ENCODE peak calls at places on chromosome 21, in seven cellular contexts. J is hippocampal formation, R is ovary, M is heart right ventricle, O is amygdala, D is left ventricle myocardium superior, N is thyroid gland. P is an unnamed sample.

GRCh38 chr21:28489197-28489596 is 503.5 kb downstream of the LTN1 start:
- DNase-seq in J (no peak), O (no peak), M (no peak), D (no peak), N (no peak), R (no peak), P (no peak)

GRCh38 chr21:20997308-20997632 is 939 bp upstream of the NCAM2 start:
- DNase-seq in M (peak; percentile 21), R (no peak), J (no peak), D (peak; percentile 31), O (no peak), N (peak; percentile 6), P (peak; percentile 63)

GRCh38 chr21:42061195-42061865 is 9.8 kb upstream of the UMODL1 start:
- DNase-seq in M (peak; percentile 39), J (no peak), N (no peak), R (no peak), D (peak; percentile 55), O (no peak), P (peak; percentile 58)

GRCh38 chr21:42171091-42172053 is 47.6 kb upstream of the ABCG1 start:
- DNase-seq in O (peak; percentile 80), J (peak; percentile 86), M (peak; percentile 47), N (peak; percentile 29), R (no peak), D (peak; percentile 56), P (peak; percentile 83)

GRCh38 chr21:42617476-42617875 is 35.9 kb upstream of the PDE9A start:
- DNase-seq in M (no peak), O (no peak), N (no peak), J (no peak), D (no peak), R (no peak), P (no peak)

GRCh38 chr21:44709426-44710293 is 1.7 kb downstream of the TSPEAR start:
- DNase-seq in D (peak; percentile 68), R (no peak), N (peak; percentile 26), O (no peak), J (no peak), M (no peak), P (peak; percentile 76)

GRCh38 chr21:35178098-35178497 is 129.0 kb upstream of the RUNX1 start:
- DNase-seq in R (no peak), O (no peak), J (no peak), N (no peak), D (no peak), M (no peak), P (no peak)

GRCh38 chr21:46056450-46056903 is 41.4 kb upstream of the COL6A2 start:
- DNase-seq in J (no peak), O (no peak), R (peak; percentile 94), N (no peak), D (peak; percentile 93), M (peak; percentile 83), P (peak; percentile 95)

GRCh38 chr21:43287111-43287973 is 118.5 kb downstream of the CRYAA start:
- DNase-seq in J (no peak), N (no peak), R (no peak), O (no peak), M (no peak), D (no peak), P (peak; percentile 52)

GRCh38 chr21:38766987-38767722 is 38.6 kb upstream of the ETS2 start:
- DNase-seq in M (no peak), R (no peak), O (no peak), J (peak; percentile 18), D (no peak), N (no peak), P (no peak)

GRCh38 chr21:46161180-46161799 is 5.9 kb upstream of the FTCD start:
- DNase-seq in J (no peak), M (no peak), O (no peak), N (no peak), D (peak; percentile 23), R (peak; percentile 27), P (peak; percentile 74)

GRCh38 chr21:38995071-38995669 is 188.1 kb downstream of the PSMG1 start:
- DNase-seq in O (no peak), D (no peak), R (no peak), J (no peak), N (no peak), M (no peak), P (peak; percentile 32)

GRCh38 chr21:45698493-45698947 is 55.0 kb downstream of the PCBP3 start:
- DNase-seq in J (no peak), D (peak; percentile 65), N (peak; percentile 3), M (peak; percentile 33), R (no peak), O (no peak), P (peak; percentile 70)

GRCh38 chr21:43693981-43694380 is 24.9 kb upstream of the PDXK start:
- DNase-seq in R (no peak), N (no peak), M (no peak), O (no peak), J (no peak), D (no peak), P (peak; percentile 42)

GRCh38 chr21:31999810-32000468 is 127.1 kb downstream of the HUNK start:
- DNase-seq in N (no peak), J (no peak), M (no peak), R (no peak), O (no peak), D (no peak), P (no peak)

GRCh38 chr21:43611598-43612369 is 47.5 kb downstream of the HSF2BP start:
- DNase-seq in N (peak; percentile 69), R (peak; percentile 74), M (peak; percentile 67), D (peak; percentile 78), O (no peak), J (peak; percentile 0), P (peak; percentile 83)

GRCh38 chr21:16707274-16707673 is 805.6 kb upstream of the CXADR start:
- DNase-seq in J (no peak), D (no peak), M (no peak), R (no peak), O (no peak), N (no peak), P (no peak)

GRCh38 chr21:38267991-38268858 is 11.4 kb downstream of the KCNJ15 start:
- DNase-seq in O (no peak), N (no peak), J (no peak), R (no peak), D (no peak), M (no peak), P (no peak)

GRCh38 chr21:39159342-39160063 is 23.7 kb downstream of the PSMG1 start:
- DNase-seq in M (no peak), R (no peak), J (no peak), N (no peak), D (no peak), O (no peak), P (no peak)

GRCh38 chr21:44448651-44449131 is 6.6 kb upstream of the LRRC3 start:
- DNase-seq in N (no peak), J (no peak), O (no peak), D (peak; percentile 16), R (no peak), M (peak; percentile 6), P (peak; percentile 69)

GRCh38 chr21:41747943-41748738 is 18.7 kb downstream of the RIPK4 start:
- DNase-seq in J (no peak), O (no peak), R (no peak), N (no peak), D (no peak), M (no peak), P (peak; percentile 40)

GRCh38 chr21:26385721-26386120 is 187.4 kb downstream of the CYYR1 start:
- DNase-seq in O (no peak), R (no peak), D (no peak), M (no peak), J (no peak), N (no peak), P (no peak)

GRCh38 chr21:38847556-38847955 is 41.8 kb downstream of the ETS2 start:
- DNase-seq in R (no peak), J (no peak), N (no peak), O (no peak), M (no peak), D (no peak), P (no peak)

GRCh38 chr21:40254540-40255455 is 387.6 kb downstream of the PCP4 start:
- DNase-seq in R (no peak), M (no peak), D (no peak), J (no peak), N (no peak), O (no peak), P (no peak)

GRCh38 chr21:21165063-21165645 is 166.9 kb downstream of the NCAM2 start:
- DNase-seq in R (no peak), M (no peak), J (no peak), D (no peak), N (no peak), O (no peak), P (no peak)

GRCh38 chr21:46092026-46092764 is 5.7 kb upstream of the COL6A2 start:
- DNase-seq in J (no peak), M (peak; percentile 49), O (no peak), R (peak; percentile 62), N (peak; percentile 28), D (peak; percentile 69), P (peak; percentile 84)

GRCh38 chr21:41601573-41602371 is 93.8 kb upstream of the TMPRSS2 start:
- DNase-seq in D (no peak), O (no peak), R (no peak), M (no peak), N (peak; percentile 70), J (no peak), P (peak; percentile 84)

GRCh38 chr21:33762798-33763572 is 120.7 kb downstream of the ITSN1 start:
- DNase-seq in N (no peak), D (no peak), O (no peak), R (no peak), J (no peak), M (no peak), P (no peak)

GRCh38 chr21:45087022-45087823 is 12.8 kb downstream of the ADARB1 start:
- DNase-seq in N (no peak), O (no peak), J (no peak), D (no peak), R (no peak), M (no peak), P (no peak)

GRCh38 chr21:35730325-35730724 is 330.0 kb downstream of the SETD4 start:
- DNase-seq in D (no peak), M (no peak), O (no peak), N (no peak), R (no peak), J (no peak), P (no peak)

GRCh38 chr21:27536319-27536718 is 569.4 kb upstream of the ADAMTS5 start:
- DNase-seq in M (no peak), R (no peak), O (no peak), N (no peak), D (no peak), J (no peak), P (no peak)

GRCh38 chr21:42699196-42699595 is 45.8 kb downstream of the PDE9A start:
- DNase-seq in D (no peak), O (no peak), J (no peak), N (no peak), R (no peak), M (no peak), P (no peak)

GRCh38 chr21:36156339-36156814 is 247 bp upstream of the DOP1B start:
- DNase-seq in N (peak; percentile 100), J (peak; percentile 98), R (peak; percentile 100), M (peak; percentile 100), O (peak; percentile 100), D (peak; percentile 100), P (peak; percentile 100)

GRCh38 chr21:15422761-15423160 is 307.0 kb upstream of the USP25 start:
- DNase-seq in N (no peak), O (no peak), M (no peak), D (no peak), J (no peak), R (no peak), P (no peak)

P was measured in kidney.